ENCODE peak calls at places on chromosomes 16 and 17, in nine cellular contexts. I is esophagus muscularis mucosa; D is AG04449; N is BJ; K is transverse colon; P is progenitor cell of endocrine pancreas; V is lower leg skin; F is pancreas; Y is CD8-positive, alpha-beta T cell. T is an unnamed sample.

GRCh38 chr17:30443721-30444120 is 33.5 kb upstream of the GOSR1 start:
- DNase-seq in I (no peak), D (no peak), N (no peak), K (no peak), P (no peak), V (no peak), F (no peak), Y (no peak), T (no peak)

GRCh38 chr16:69106491-69107291 is 1.2 kb downstream of the HAS3 start:
- DNase-seq in I (no peak), D (no peak), N (no peak), K (peak; percentile 18), P (no peak), V (no peak), F (no peak), Y (no peak), T (peak; percentile 50)

GRCh38 chr17:57679356-57679755 is 65.7 kb downstream of the CCDC182 start:
- DNase-seq in I (peak; percentile 60), D (no peak), N (no peak), K (no peak), P (no peak), V (peak; percentile 34), F (no peak), Y (peak; percentile 15), T (no peak)

GRCh38 chr16:9048302-9048700 is 43.1 kb upstream of the HAPSTR1 start:
- DNase-seq in I (no peak), D (no peak), N (no peak), K (no peak), P (no peak), V (no peak), F (no peak), Y (no peak), T (no peak)

GRCh38 chr16:1430759-1431496 is at the start of gene PERCC1:
- DNase-seq in I (no peak), D (no peak), N (no peak), K (no peak), P (peak; percentile 73), V (no peak), F (no peak), Y (no peak), T (no peak)

GRCh38 chr17:74430706-74431567 is 951 bp upstream of the GPRC5C start:
- DNase-seq in I (no peak), D (no peak), N (no peak), K (peak; percentile 84), P (peak; percentile 84), V (peak; percentile 94), F (peak; percentile 96), Y (no peak), T (peak; percentile 71)

GRCh38 chr16:3519581-3519980 is 18.8 kb downstream of the CLUAP1 start:
- DNase-seq in I (no peak), D (no peak), N (no peak), K (no peak), P (no peak), V (no peak), F (no peak), Y (no peak), T (no peak)

GRCh38 chr17:12765544-12765943 is 23.8 kb upstream of the ARHGAP44 start:
- DNase-seq in I (no peak), D (peak; percentile 78), N (no peak), K (no peak), P (no peak), V (no peak), F (no peak), Y (no peak), T (no peak)

GRCh38 chr17:78227455-78227916 is 3.9 kb upstream of the TMEM235 start:
- DNase-seq in I (no peak), D (no peak), N (no peak), K (no peak), P (no peak), V (no peak), F (no peak), Y (no peak), T (no peak)

GRCh38 chr17:73203788-73204479 is 11.1 kb downstream of the COG1 start:
- DNase-seq in I (no peak), D (no peak), N (no peak), K (no peak), P (no peak), V (peak; percentile 76), F (no peak), Y (peak; percentile 56), T (no peak)

GRCh38 chr16:11309895-11310633 is 28.9 kb upstream of the PRM1 start:
- DNase-seq in I (no peak), D (no peak), N (no peak), K (no peak), P (no peak), V (no peak), F (no peak), Y (no peak), T (peak; percentile 55)

GRCh38 chr17:9230346-9230745 is 209.0 kb downstream of the NTN1 start:
- DNase-seq in I (no peak), D (no peak), N (no peak), K (no peak), P (no peak), V (no peak), F (no peak), Y (no peak), T (no peak)

GRCh38 chr17:51221322-51221721 is 38.5 kb downstream of the MBTD1 start:
- DNase-seq in I (no peak), D (no peak), N (no peak), K (no peak), P (no peak), V (no peak), F (no peak), Y (no peak), T (no peak)

GRCh38 chr16:19948186-19949104 is 63.8 kb upstream of the GPRC5B start:
- DNase-seq in I (no peak), D (no peak), N (no peak), K (no peak), P (no peak), V (no peak), F (no peak), Y (no peak), T (no peak)

GRCh38 chr17:44384281-44384822 is 5.1 kb downstream of the ITGA2B start:
- DNase-seq in I (no peak), D (no peak), N (no peak), K (no peak), P (peak; percentile 24), V (no peak), F (no peak), Y (no peak), T (no peak)

GRCh38 chr16:82621796-82622195 is 5.0 kb upstream of the CDH13 start:
- DNase-seq in I (no peak), D (no peak), N (no peak), K (no peak), P (no peak), V (no peak), F (no peak), Y (no peak), T (no peak)
- TF ChIP-seq CTCF in I (no peak), D (peak; percentile 4), N (peak; percentile 15), K (no peak), P (no peak), V (no peak), F (no peak), Y (no peak), T (no peak)

GRCh38 chr16:47323241-47323640 is 137.6 kb downstream of the ITFG1 start:
- DNase-seq in I (no peak), D (no peak), N (no peak), K (no peak), P (no peak), V (no peak), F (no peak), Y (no peak), T (no peak)
- TF ChIP-seq CTCF in I (no peak), D (no peak), N (no peak), K (no peak), P (no peak), V (no peak), F (no peak), Y (no peak), T (no peak)

GRCh38 chr16:67100569-67101300 is 9.0 kb upstream of the PHAF1 start:
- DNase-seq in I (no peak), D (no peak), N (no peak), K (no peak), P (no peak), V (no peak), F (no peak), Y (no peak), T (no peak)
- TF ChIP-seq CTCF in I (no peak), D (peak; percentile 29), N (peak; percentile 44), K (no peak), P (peak; percentile 37), V (no peak), F (no peak), Y (peak; percentile 30), T (no peak)

GRCh38 chr16:81818514-81819304 is 39.6 kb downstream of the PLCG2 start:
- DNase-seq in I (no peak), D (no peak), N (no peak), K (no peak), P (no peak), V (no peak), F (no peak), Y (no peak), T (no peak)

GRCh38 chr16:81826523-81826922 is 47.4 kb downstream of the PLCG2 start:
- DNase-seq in I (no peak), D (no peak), N (no peak), K (no peak), P (no peak), V (no peak), F (no peak), Y (no peak), T (no peak)

GRCh38 chr16:81823734-81824133 is 44.6 kb downstream of the PLCG2 start:
- DNase-seq in I (no peak), D (no peak), N (no peak), K (no peak), P (no peak), V (no peak), F (no peak), Y (no peak), T (no peak)

GRCh38 chr16:81821422-81822128 is 42.5 kb downstream of the PLCG2 start:
- DNase-seq in I (no peak), D (no peak), N (no peak), K (peak; percentile 33), P (no peak), V (no peak), F (no peak), Y (no peak), T (peak; percentile 66)

GRCh38 chr16:81823111-81823510 is 44.0 kb downstream of the PLCG2 start:
- DNase-seq in I (no peak), D (no peak), N (no peak), K (peak; percentile 73), P (no peak), V (no peak), F (no peak), Y (peak; percentile 57), T (peak; percentile 65)
- TF ChIP-seq CTCF in I (no peak), D (no peak), N (no peak), K (no peak), P (no peak), V (no peak), F (no peak), Y (no peak), T (peak; percentile 4)